ENCODE peak calls at places on chromosomes 1 and 21, in nine cellular contexts. One of them, this sample, is unnamed.

GRCh38 chr1:176220100-176220689 is 13.1 kb upstream of the COP1 start:
- DNase-seq in BE2C: no peak
- DNase-seq in mucosa of descending colon: no peak
- DNase-seq in astrocyte: no peak
- DNase-seq in uterus: no peak
- DNase-seq in right lobe of liver: no peak
- DNase-seq in esophagus squamous epithelium: no peak
- DNase-seq in heart left ventricle: no peak
- DNase-seq in left lung: no peak
- DNase-seq in this sample: no peak

GRCh38 chr1:154726443-154726842 is 118.5 kb upstream of the ADAR start:
- DNase-seq in uterus: no peak
- DNase-seq in esophagus squamous epithelium: no peak
- DNase-seq in BE2C: no peak
- DNase-seq in mucosa of descending colon: no peak
- DNase-seq in left lung: no peak
- DNase-seq in heart left ventricle: no peak
- DNase-seq in astrocyte: peak; percentile 47
- DNase-seq in right lobe of liver: no peak
- DNase-seq in this sample: no peak

GRCh38 chr1:212432706-212433576 is at the start of gene NENF:
- DNase-seq in BE2C: peak; percentile 88
- DNase-seq in esophagus squamous epithelium: no peak
- DNase-seq in astrocyte: peak; percentile 54
- DNase-seq in mucosa of descending colon: peak; percentile 93
- DNase-seq in left lung: peak; percentile 96
- DNase-seq in right lobe of liver: peak; percentile 89
- DNase-seq in heart left ventricle: peak; percentile 92
- DNase-seq in uterus: peak; percentile 79
- DNase-seq in this sample: peak; percentile 92

GRCh38 chr1:153428073-153428638 is 11.8 kb downstream of the S100A7A start:
- DNase-seq in heart left ventricle: no peak
- DNase-seq in left lung: no peak
- DNase-seq in right lobe of liver: no peak
- DNase-seq in esophagus squamous epithelium: no peak
- DNase-seq in mucosa of descending colon: no peak
- DNase-seq in astrocyte: no peak
- DNase-seq in uterus: no peak
- DNase-seq in BE2C: no peak
- DNase-seq in this sample: no peak

GRCh38 chr1:100443739-100444571 is 91.6 kb downstream of the CDC14A start:
- DNase-seq in esophagus squamous epithelium: no peak
- DNase-seq in left lung: no peak
- DNase-seq in uterus: no peak
- DNase-seq in mucosa of descending colon: no peak
- DNase-seq in heart left ventricle: no peak
- DNase-seq in astrocyte: peak; percentile 89
- DNase-seq in BE2C: no peak
- DNase-seq in right lobe of liver: no peak
- DNase-seq in this sample: no peak

GRCh38 chr21:35646606-35647005 is 413.7 kb downstream of the SETD4 start:
- DNase-seq in esophagus squamous epithelium: no peak
- DNase-seq in heart left ventricle: no peak
- DNase-seq in astrocyte: no peak
- DNase-seq in mucosa of descending colon: no peak
- DNase-seq in uterus: no peak
- DNase-seq in right lobe of liver: no peak
- DNase-seq in BE2C: no peak
- DNase-seq in left lung: no peak
- DNase-seq in this sample: no peak

GRCh38 chr21:16634522-16634914 is 878.3 kb upstream of the CXADR start:
- DNase-seq in mucosa of descending colon: no peak
- DNase-seq in astrocyte: no peak
- DNase-seq in BE2C: no peak
- DNase-seq in uterus: no peak
- DNase-seq in left lung: no peak
- DNase-seq in right lobe of liver: no peak
- DNase-seq in esophagus squamous epithelium: no peak
- DNase-seq in heart left ventricle: no peak
- DNase-seq in this sample: no peak

GRCh38 chr1:246609632-246610031 is 43.4 kb downstream of the CNST start:
- DNase-seq in astrocyte: no peak
- DNase-seq in heart left ventricle: no peak
- DNase-seq in left lung: no peak
- DNase-seq in uterus: no peak
- DNase-seq in BE2C: no peak
- DNase-seq in esophagus squamous epithelium: no peak
- DNase-seq in right lobe of liver: no peak
- DNase-seq in mucosa of descending colon: no peak
- DNase-seq in this sample: no peak

GRCh38 chr1:197567442-197567841 is 207.8 kb downstream of the DENND1B start:
- DNase-seq in esophagus squamous epithelium: no peak
- DNase-seq in astrocyte: no peak
- DNase-seq in right lobe of liver: no peak
- DNase-seq in uterus: no peak
- DNase-seq in BE2C: no peak
- DNase-seq in left lung: no peak
- DNase-seq in mucosa of descending colon: no peak
- DNase-seq in heart left ventricle: no peak
- DNase-seq in this sample: no peak

GRCh38 chr1:225737179-225737578 is 40.4 kb upstream of the SRP9 start:
- DNase-seq in left lung: no peak
- DNase-seq in esophagus squamous epithelium: no peak
- DNase-seq in BE2C: peak; percentile 21
- DNase-seq in uterus: no peak
- DNase-seq in heart left ventricle: no peak
- DNase-seq in right lobe of liver: peak; percentile 38
- DNase-seq in mucosa of descending colon: no peak
- DNase-seq in astrocyte: no peak
- DNase-seq in this sample: no peak

GRCh38 chr21:29189358-29189757 is 58.9 kb downstream of the MAP3K7CL start:
- DNase-seq in right lobe of liver: no peak
- DNase-seq in uterus: no peak
- DNase-seq in mucosa of descending colon: no peak
- DNase-seq in heart left ventricle: no peak
- DNase-seq in left lung: no peak
- DNase-seq in BE2C: no peak
- DNase-seq in esophagus squamous epithelium: no peak
- DNase-seq in astrocyte: no peak
- DNase-seq in this sample: no peak

GRCh38 chr1:165675794-165676193 is 22.6 kb downstream of the ALDH9A1 start:
- DNase-seq in heart left ventricle: no peak
- DNase-seq in astrocyte: no peak
- DNase-seq in right lobe of liver: no peak
- DNase-seq in mucosa of descending colon: no peak
- DNase-seq in left lung: no peak
- DNase-seq in uterus: no peak
- DNase-seq in esophagus squamous epithelium: no peak
- DNase-seq in BE2C: no peak
- DNase-seq in this sample: no peak

GRCh38 chr1:203625623-203626189 is 926 bp upstream of the ATP2B4 start:
- DNase-seq in esophagus squamous epithelium: no peak
- DNase-seq in mucosa of descending colon: no peak
- DNase-seq in uterus: peak; percentile 60
- DNase-seq in heart left ventricle: no peak
- DNase-seq in astrocyte: no peak
- DNase-seq in left lung: no peak
- DNase-seq in BE2C: no peak
- DNase-seq in right lobe of liver: no peak
- DNase-seq in this sample: peak; percentile 66

GRCh38 chr1:16998589-16998988 is 13.1 kb downstream of the ATP13A2 start:
- DNase-seq in left lung: no peak
- DNase-seq in esophagus squamous epithelium: no peak
- DNase-seq in right lobe of liver: no peak
- DNase-seq in heart left ventricle: no peak
- DNase-seq in astrocyte: no peak
- DNase-seq in uterus: no peak
- DNase-seq in mucosa of descending colon: no peak
- DNase-seq in BE2C: no peak
- DNase-seq in this sample: no peak

GRCh38 chr1:22250724-22251123 is 107.8 kb upstream of the WNT4 start:
- DNase-seq in uterus: no peak
- DNase-seq in heart left ventricle: no peak
- DNase-seq in mucosa of descending colon: peak; percentile 45
- DNase-seq in esophagus squamous epithelium: no peak
- DNase-seq in right lobe of liver: no peak
- DNase-seq in left lung: no peak
- DNase-seq in BE2C: no peak
- DNase-seq in astrocyte: no peak
- DNase-seq in this sample: no peak

GRCh38 chr1:39635871-39636210 is 3.6 kb downstream of the HEYL start:
- DNase-seq in heart left ventricle: no peak
- DNase-seq in mucosa of descending colon: no peak
- DNase-seq in left lung: no peak
- DNase-seq in BE2C: no peak
- DNase-seq in uterus: no peak
- DNase-seq in astrocyte: no peak
- DNase-seq in esophagus squamous epithelium: no peak
- DNase-seq in right lobe of liver: no peak
- DNase-seq in this sample: no peak

GRCh38 chr21:46334351-46335140 is 10.6 kb downstream of the PCNT start:
- DNase-seq in mucosa of descending colon: no peak
- DNase-seq in heart left ventricle: no peak
- DNase-seq in right lobe of liver: no peak
- DNase-seq in astrocyte: no peak
- DNase-seq in esophagus squamous epithelium: no peak
- DNase-seq in BE2C: no peak
- DNase-seq in uterus: no peak
- DNase-seq in left lung: peak; percentile 8
- DNase-seq in this sample: no peak

GRCh38 chr1:201510734-201511133 is 3.8 kb upstream of the CSRP1 start:
- DNase-seq in mucosa of descending colon: no peak
- DNase-seq in heart left ventricle: no peak
- DNase-seq in left lung: no peak
- DNase-seq in right lobe of liver: no peak
- DNase-seq in uterus: no peak
- DNase-seq in esophagus squamous epithelium: no peak
- DNase-seq in BE2C: no peak
- DNase-seq in astrocyte: no peak
- DNase-seq in this sample: no peak

GRCh38 chr1:210456731-210457130 is 128.0 kb downstream of the HHAT start:
- DNase-seq in mucosa of descending colon: no peak
- DNase-seq in astrocyte: no peak
- DNase-seq in right lobe of liver: no peak
- DNase-seq in heart left ventricle: no peak
- DNase-seq in left lung: no peak
- DNase-seq in esophagus squamous epithelium: no peak
- DNase-seq in BE2C: no peak
- DNase-seq in uterus: no peak
- DNase-seq in this sample: no peak

GRCh38 chr1:183227963-183228649 is 42.0 kb downstream of the LAMC2 start:
- DNase-seq in astrocyte: no peak
- DNase-seq in mucosa of descending colon: peak; percentile 61
- DNase-seq in right lobe of liver: peak; percentile 40
- DNase-seq in esophagus squamous epithelium: no peak
- DNase-seq in BE2C: peak; percentile 77
- DNase-seq in heart left ventricle: peak; percentile 52
- DNase-seq in uterus: no peak
- DNase-seq in left lung: no peak
- DNase-seq in this sample: peak; percentile 68
- TF ChIP-seq CTCF in astrocyte: peak; percentile 63
- TF ChIP-seq CTCF in mucosa of descending colon: peak; percentile 43
- TF ChIP-seq CTCF in right lobe of liver: peak; percentile 73
- TF ChIP-seq CTCF in esophagus squamous epithelium: peak; percentile 63
- TF ChIP-seq CTCF in BE2C: peak; percentile 90
- TF ChIP-seq CTCF in heart left ventricle: peak; percentile 76
- TF ChIP-seq CTCF in uterus: peak; percentile 41
- TF ChIP-seq CTCF in left lung: peak; percentile 85
- TF ChIP-seq CTCF in this sample: peak; percentile 61

GRCh38 chr1:50060279-50060678 is 36.5 kb upstream of the AGBL4 start:
- DNase-seq in BE2C: peak; percentile 5
- DNase-seq in astrocyte: no peak
- DNase-seq in heart left ventricle: no peak
- DNase-seq in right lobe of liver: no peak
- DNase-seq in uterus: no peak
- DNase-seq in mucosa of descending colon: no peak
- DNase-seq in esophagus squamous epithelium: no peak
- DNase-seq in left lung: no peak
- DNase-seq in this sample: no peak
- H3K9me3 ChIP-seq in BE2C: no peaks in the 10 kb centered on the region
- H3K9me3 ChIP-seq in astrocyte: no peaks in the 10 kb centered on the region
- H3K9me3 ChIP-seq in heart left ventricle: no peaks in the 10 kb centered on the region
- H3K9me3 ChIP-seq in right lobe of liver: no peaks in the 10 kb centered on the region
- H3K9me3 ChIP-seq in uterus: no peaks in the 10 kb centered on the region
- H3K9me3 ChIP-seq in mucosa of descending colon: no peaks in the 10 kb centered on the region
- H3K9me3 ChIP-seq in esophagus squamous epithelium: no peaks in the 10 kb centered on the region
- H3K9me3 ChIP-seq in left lung: no peaks in the 10 kb centered on the region
- H3K9me3 ChIP-seq in this sample: no peaks in the 10 kb centered on the region

DNA sequence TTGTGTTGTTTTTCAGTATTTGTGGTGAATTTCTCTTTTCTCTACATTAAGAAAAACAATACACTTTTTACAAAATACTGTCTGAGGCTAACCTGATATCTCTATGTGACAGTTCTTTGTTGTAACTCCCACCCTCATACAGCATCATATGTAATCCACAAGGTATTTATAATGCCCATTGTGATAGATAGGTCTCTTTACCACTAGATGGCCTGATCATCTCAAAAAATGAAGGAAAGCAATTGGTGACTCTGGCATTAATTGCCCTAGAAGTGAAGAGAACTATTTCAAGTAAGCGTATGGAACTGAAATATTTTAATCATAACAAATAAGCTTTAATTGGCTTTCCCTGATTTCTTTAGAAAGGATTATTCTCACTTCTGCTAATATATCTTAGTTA is 36.2 kb upstream of the HFM1 start:
- DNase-seq in right lobe of liver: no peak
- DNase-seq in astrocyte: no peak
- DNase-seq in mucosa of descending colon: no peak
- DNase-seq in uterus: no peak
- DNase-seq in BE2C: no peak
- DNase-seq in left lung: no peak
- DNase-seq in heart left ventricle: no peak
- DNase-seq in esophagus squamous epithelium: no peak
- DNase-seq in this sample: no peak
- TF ChIP-seq CTCF in right lobe of liver: no peak
- TF ChIP-seq CTCF in astrocyte: no peak
- TF ChIP-seq CTCF in mucosa of descending colon: no peak
- TF ChIP-seq CTCF in uterus: no peak
- TF ChIP-seq CTCF in BE2C: peak; percentile 45
- TF ChIP-seq CTCF in left lung: no peak
- TF ChIP-seq CTCF in heart left ventricle: peak; percentile 24
- TF ChIP-seq CTCF in esophagus squamous epithelium: no peak
- TF ChIP-seq CTCF in this sample: no peak

DNA sequence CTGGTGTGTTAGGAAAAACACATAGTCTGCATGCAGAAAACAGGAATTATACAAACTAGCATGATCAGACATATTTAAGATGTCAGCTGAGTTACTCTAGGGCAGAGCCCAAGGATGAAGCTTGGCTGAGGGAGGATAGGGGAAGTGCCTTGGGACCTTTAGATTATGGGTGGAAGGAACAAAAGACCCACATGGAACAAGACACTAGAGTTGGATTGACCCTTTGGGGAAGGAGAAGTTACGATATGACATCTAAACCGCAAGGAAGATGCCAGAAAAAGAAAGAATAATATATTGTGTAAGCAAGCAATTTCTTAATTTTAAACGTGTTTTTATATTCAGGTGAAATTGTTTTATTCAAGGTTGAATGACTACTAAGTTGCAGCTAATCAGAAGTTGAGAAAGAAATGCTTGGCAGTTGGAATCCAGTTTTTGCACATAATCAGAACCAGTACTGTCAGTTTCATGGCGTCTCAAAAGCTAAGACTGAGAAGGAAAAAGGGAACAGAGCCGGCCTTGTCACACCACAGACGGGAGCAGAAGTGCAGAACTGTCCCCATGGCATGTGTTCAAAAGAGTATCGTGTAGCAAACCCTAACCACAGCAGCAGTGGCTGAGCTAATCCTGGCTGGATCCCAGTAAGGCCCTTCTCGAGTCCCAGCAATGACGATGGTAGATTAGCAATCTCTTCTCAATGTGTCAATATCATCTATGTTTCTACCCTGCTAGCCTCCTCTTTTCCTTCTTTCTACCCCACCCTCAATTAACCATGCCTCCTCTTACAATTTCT is 31.2 kb upstream of the IFNAR2 start:
- DNase-seq in esophagus squamous epithelium: no peak
- DNase-seq in mucosa of descending colon: no peak
- DNase-seq in uterus: no peak
- DNase-seq in right lobe of liver: peak; percentile 65
- DNase-seq in BE2C: no peak
- DNase-seq in heart left ventricle: peak; percentile 75
- DNase-seq in astrocyte: peak; percentile 56
- DNase-seq in left lung: no peak
- DNase-seq in this sample: no peak
- H3K9me3 ChIP-seq in esophagus squamous epithelium: no peaks in the 10 kb centered on the region
- H3K9me3 ChIP-seq in mucosa of descending colon: no peaks in the 10 kb centered on the region
- H3K9me3 ChIP-seq in uterus: no peaks in the 10 kb centered on the region
- H3K9me3 ChIP-seq in right lobe of liver: no peaks in the 10 kb centered on the region
- H3K9me3 ChIP-seq in BE2C: no peaks in the 10 kb centered on the region
- H3K9me3 ChIP-seq in heart left ventricle: no peaks in the 10 kb centered on the region
- H3K9me3 ChIP-seq in astrocyte: no peaks in the 10 kb centered on the region
- H3K9me3 ChIP-seq in left lung: no peaks in the 10 kb centered on the region
- H3K9me3 ChIP-seq in this sample: no peaks in the 10 kb centered on the region

This sample was measured in Caco-2.